ENCODE peak calls at places on chromosomes 5 and 9, in ten cellular contexts. One of them, this sample, is unnamed.

GRCh38 chr9:121473229-121473628 is 26.4 kb downstream of the GGTA1 start:
- DNase-seq in iPS-NIHi11: no peak
- DNase-seq in NCI-H526: no peak
- DNase-seq in A172: no peak
- DNase-seq in cardiac fibroblast: no peak
- DNase-seq in ovary: no peak
- DNase-seq in NCI-H1930: no peak
- DNase-seq in HCEC 1CT: no peak
- DNase-seq in iris pigment epithelial cell: no peak
- DNase-seq in hypothalamus: no peak
- DNase-seq in this sample: no peak

GRCh38 chr5:156815988-156816599 is 34.0 kb upstream of the PPP1R2B start:
- DNase-seq in cardiac fibroblast: peak; percentile 35
- DNase-seq in ovary: no peak
- DNase-seq in NCI-H1930: no peak
- DNase-seq in iris pigment epithelial cell: peak; percentile 4
- DNase-seq in NCI-H526: peak; percentile 29
- DNase-seq in hypothalamus: no peak
- DNase-seq in iPS-NIHi11: peak; percentile 67
- DNase-seq in HCEC 1CT: peak; percentile 7
- DNase-seq in A172: peak; percentile 25
- DNase-seq in this sample: no peak

GRCh38 chr9:127968046-127968445 is 12.7 kb downstream of the EEIG1 start:
- DNase-seq in HCEC 1CT: peak; percentile 67
- DNase-seq in ovary: no peak
- DNase-seq in iPS-NIHi11: no peak
- DNase-seq in NCI-H526: no peak
- DNase-seq in NCI-H1930: no peak
- DNase-seq in iris pigment epithelial cell: peak; percentile 47
- DNase-seq in A172: peak; percentile 96
- DNase-seq in hypothalamus: no peak
- DNase-seq in cardiac fibroblast: no peak
- DNase-seq in this sample: peak; percentile 95

GRCh38 chr5:61362796-61363364 is 30.8 kb downstream of the ZSWIM6 start:
- DNase-seq in NCI-H1930: no peak
- DNase-seq in HCEC 1CT: peak; percentile 31
- DNase-seq in cardiac fibroblast: peak; percentile 10
- DNase-seq in A172: no peak
- DNase-seq in iris pigment epithelial cell: peak; percentile 41
- DNase-seq in iPS-NIHi11: peak; percentile 19
- DNase-seq in hypothalamus: no peak
- DNase-seq in ovary: no peak
- DNase-seq in NCI-H526: peak; percentile 12
- DNase-seq in this sample: no peak

GRCh38 chr9:113511856-113512761 is 48.6 kb downstream of the RGS3 start:
- DNase-seq in iPS-NIHi11: no peak
- DNase-seq in NCI-H526: no peak
- DNase-seq in iris pigment epithelial cell: peak; percentile 64
- DNase-seq in NCI-H1930: no peak
- DNase-seq in ovary: no peak
- DNase-seq in A172: peak; percentile 75
- DNase-seq in cardiac fibroblast: no peak
- DNase-seq in HCEC 1CT: peak; percentile 53
- DNase-seq in hypothalamus: no peak
- DNase-seq in this sample: no peak

GRCh38 chr9:36074870-36075532 is 38.3 kb downstream of the RECK start:
- DNase-seq in NCI-H526: no peak
- DNase-seq in hypothalamus: no peak
- DNase-seq in A172: no peak
- DNase-seq in cardiac fibroblast: peak; percentile 94
- DNase-seq in NCI-H1930: no peak
- DNase-seq in ovary: peak; percentile 76
- DNase-seq in HCEC 1CT: peak; percentile 66
- DNase-seq in iPS-NIHi11: peak; percentile 11
- DNase-seq in iris pigment epithelial cell: peak; percentile 93
- DNase-seq in this sample: peak; percentile 81

GRCh38 chr5:179227578-179228311 is 117.5 kb downstream of the ADAMTS2 start:
- DNase-seq in NCI-H526: no peak
- DNase-seq in cardiac fibroblast: peak; percentile 40
- DNase-seq in HCEC 1CT: no peak
- DNase-seq in iris pigment epithelial cell: no peak
- DNase-seq in A172: no peak
- DNase-seq in iPS-NIHi11: peak; percentile 59
- DNase-seq in NCI-H1930: no peak
- DNase-seq in ovary: peak; percentile 63
- DNase-seq in hypothalamus: no peak
- DNase-seq in this sample: no peak

GRCh38 chr5:158849219-158849791 is 250.4 kb downstream of the EBF1 start:
- DNase-seq in ovary: no peak
- DNase-seq in A172: no peak
- DNase-seq in HCEC 1CT: no peak
- DNase-seq in cardiac fibroblast: no peak
- DNase-seq in iris pigment epithelial cell: no peak
- DNase-seq in NCI-H1930: no peak
- DNase-seq in NCI-H526: peak; percentile 33
- DNase-seq in iPS-NIHi11: no peak
- DNase-seq in hypothalamus: no peak
- DNase-seq in this sample: no peak

GRCh38 chr5:1495525-1495897 is 28.2 kb downstream of the LPCAT1 start:
- DNase-seq in iPS-NIHi11: no peak
- DNase-seq in A172: no peak
- DNase-seq in iris pigment epithelial cell: no peak
- DNase-seq in NCI-H526: no peak
- DNase-seq in NCI-H1930: no peak
- DNase-seq in cardiac fibroblast: no peak
- DNase-seq in hypothalamus: no peak
- DNase-seq in ovary: no peak
- DNase-seq in HCEC 1CT: no peak
- DNase-seq in this sample: no peak

GRCh38 chr5:118657576-118657975 is 330.8 kb downstream of the DTWD2 start:
- DNase-seq in HCEC 1CT: no peak
- DNase-seq in iris pigment epithelial cell: no peak
- DNase-seq in cardiac fibroblast: no peak
- DNase-seq in ovary: no peak
- DNase-seq in A172: no peak
- DNase-seq in NCI-H1930: no peak
- DNase-seq in NCI-H526: no peak
- DNase-seq in iPS-NIHi11: no peak
- DNase-seq in hypothalamus: no peak
- DNase-seq in this sample: no peak

GRCh38 chr9:71716138-71716909 is 52.0 kb downstream of the CEMIP2 start:
- DNase-seq in A172: no peak
- DNase-seq in NCI-H526: no peak
- DNase-seq in NCI-H1930: no peak
- DNase-seq in ovary: no peak
- DNase-seq in HCEC 1CT: peak; percentile 31
- DNase-seq in iris pigment epithelial cell: no peak
- DNase-seq in iPS-NIHi11: no peak
- DNase-seq in cardiac fibroblast: peak; percentile 41
- DNase-seq in hypothalamus: no peak
- DNase-seq in this sample: peak; percentile 13

GRCh38 chr9:33331411-33331891 is 41.1 kb downstream of the NFX1 start:
- DNase-seq in ovary: no peak
- DNase-seq in iris pigment epithelial cell: no peak
- DNase-seq in A172: no peak
- DNase-seq in hypothalamus: no peak
- DNase-seq in NCI-H526: no peak
- DNase-seq in NCI-H1930: no peak
- DNase-seq in cardiac fibroblast: peak; percentile 31
- DNase-seq in iPS-NIHi11: no peak
- DNase-seq in HCEC 1CT: no peak
- DNase-seq in this sample: no peak

GRCh38 chr5:132466453-132467291 is 23.9 kb downstream of the IRF1 start:
- DNase-seq in HCEC 1CT: peak; percentile 20
- DNase-seq in A172: peak; percentile 85
- DNase-seq in cardiac fibroblast: peak; percentile 54
- DNase-seq in iPS-NIHi11: no peak
- DNase-seq in NCI-H526: no peak
- DNase-seq in iris pigment epithelial cell: peak; percentile 79
- DNase-seq in hypothalamus: no peak
- DNase-seq in NCI-H1930: no peak
- DNase-seq in ovary: peak; percentile 53
- DNase-seq in this sample: peak; percentile 44

GRCh38 chr9:6827370-6827949 is 69.7 kb downstream of the KDM4C start:
- DNase-seq in NCI-H526: peak; percentile 64
- DNase-seq in HCEC 1CT: peak; percentile 23
- DNase-seq in ovary: no peak
- DNase-seq in NCI-H1930: peak; percentile 67
- DNase-seq in hypothalamus: no peak
- DNase-seq in iPS-NIHi11: peak; percentile 65
- DNase-seq in cardiac fibroblast: peak; percentile 64
- DNase-seq in iris pigment epithelial cell: peak; percentile 41
- DNase-seq in A172: peak; percentile 31
- DNase-seq in this sample: peak; percentile 25

GRCh38 chr5:100900796-100901731 is 2.0 kb downstream of the ST8SIA4 start:
- DNase-seq in cardiac fibroblast: peak; percentile 63
- DNase-seq in NCI-H1930: no peak
- DNase-seq in iris pigment epithelial cell: peak; percentile 56
- DNase-seq in iPS-NIHi11: peak; percentile 46
- DNase-seq in NCI-H526: no peak
- DNase-seq in ovary: peak; percentile 36
- DNase-seq in hypothalamus: no peak
- DNase-seq in A172: peak; percentile 69
- DNase-seq in HCEC 1CT: peak; percentile 49
- DNase-seq in this sample: peak; percentile 47

GRCh38 chr5:90934738-90935137 is 376.1 kb downstream of the ADGRV1 start:
- DNase-seq in A172: no peak
- DNase-seq in HCEC 1CT: no peak
- DNase-seq in iPS-NIHi11: no peak
- DNase-seq in hypothalamus: no peak
- DNase-seq in iris pigment epithelial cell: no peak
- DNase-seq in NCI-H1930: no peak
- DNase-seq in NCI-H526: no peak
- DNase-seq in cardiac fibroblast: no peak
- DNase-seq in ovary: no peak
- DNase-seq in this sample: no peak

GRCh38 chr5:119470105-119470763 is 17.9 kb downstream of the HSD17B4 start:
- DNase-seq in NCI-H1930: no peak
- DNase-seq in HCEC 1CT: no peak
- DNase-seq in iris pigment epithelial cell: no peak
- DNase-seq in ovary: no peak
- DNase-seq in hypothalamus: no peak
- DNase-seq in NCI-H526: no peak
- DNase-seq in A172: no peak
- DNase-seq in cardiac fibroblast: no peak
- DNase-seq in iPS-NIHi11: peak; percentile 55
- DNase-seq in this sample: no peak

GRCh38 chr5:1329111-1329579 is 15.8 kb downstream of the CLPTM1L start:
- DNase-seq in NCI-H526: no peak
- DNase-seq in ovary: no peak
- DNase-seq in hypothalamus: no peak
- DNase-seq in NCI-H1930: no peak
- DNase-seq in iPS-NIHi11: no peak
- DNase-seq in iris pigment epithelial cell: no peak
- DNase-seq in A172: no peak
- DNase-seq in cardiac fibroblast: no peak
- DNase-seq in HCEC 1CT: no peak
- DNase-seq in this sample: no peak

GRCh38 chr5:95973793-95974325 is 12.2 kb upstream of the ELL2 start:
- DNase-seq in HCEC 1CT: no peak
- DNase-seq in hypothalamus: no peak
- DNase-seq in ovary: no peak
- DNase-seq in cardiac fibroblast: peak; percentile 77
- DNase-seq in A172: peak; percentile 96
- DNase-seq in NCI-H1930: no peak
- DNase-seq in iPS-NIHi11: no peak
- DNase-seq in iris pigment epithelial cell: peak; percentile 80
- DNase-seq in NCI-H526: no peak
- DNase-seq in this sample: no peak

GRCh38 chr9:123299558-123300126 is 31.3 kb upstream of the STRBP start:
- DNase-seq in NCI-H526: no peak
- DNase-seq in NCI-H1930: no peak
- DNase-seq in A172: no peak
- DNase-seq in ovary: no peak
- DNase-seq in iris pigment epithelial cell: no peak
- DNase-seq in hypothalamus: no peak
- DNase-seq in HCEC 1CT: no peak
- DNase-seq in iPS-NIHi11: no peak
- DNase-seq in cardiac fibroblast: no peak
- DNase-seq in this sample: no peak

GRCh38 chr5:9388941-9389674 is 156.8 kb downstream of the SEMA5A start:
- DNase-seq in ovary: no peak
- DNase-seq in cardiac fibroblast: no peak
- DNase-seq in iris pigment epithelial cell: no peak
- DNase-seq in iPS-NIHi11: no peak
- DNase-seq in hypothalamus: no peak
- DNase-seq in NCI-H1930: no peak
- DNase-seq in A172: no peak
- DNase-seq in HCEC 1CT: no peak
- DNase-seq in NCI-H526: no peak
- DNase-seq in this sample: no peak

GRCh38 chr5:42779083-42779482 is 22.5 kb downstream of the CCDC152 start:
- DNase-seq in iPS-NIHi11: no peak
- DNase-seq in hypothalamus: no peak
- DNase-seq in cardiac fibroblast: no peak
- DNase-seq in A172: no peak
- DNase-seq in NCI-H1930: no peak
- DNase-seq in ovary: no peak
- DNase-seq in NCI-H526: no peak
- DNase-seq in HCEC 1CT: no peak
- DNase-seq in iris pigment epithelial cell: no peak
- DNase-seq in this sample: no peak

GRCh38 chr9:95770653-95771131 is 104.8 kb upstream of the ERCC6L2 start:
- DNase-seq in iris pigment epithelial cell: no peak
- DNase-seq in iPS-NIHi11: peak; percentile 71
- DNase-seq in cardiac fibroblast: peak; percentile 43
- DNase-seq in ovary: no peak
- DNase-seq in NCI-H526: no peak
- DNase-seq in hypothalamus: no peak
- DNase-seq in A172: no peak
- DNase-seq in HCEC 1CT: no peak
- DNase-seq in NCI-H1930: no peak
- DNase-seq in this sample: no peak

GRCh38 chr9:36974731-36975130 is 59.3 kb downstream of the PAX5 start:
- DNase-seq in HCEC 1CT: no peak
- DNase-seq in cardiac fibroblast: no peak
- DNase-seq in iris pigment epithelial cell: no peak
- DNase-seq in ovary: no peak
- DNase-seq in A172: no peak
- DNase-seq in NCI-H526: no peak
- DNase-seq in iPS-NIHi11: no peak
- DNase-seq in hypothalamus: no peak
- DNase-seq in NCI-H1930: no peak
- DNase-seq in this sample: no peak

GRCh38 chr9:127897194-127897692 is 2.2 kb downstream of the ST6GALNAC6 start:
- DNase-seq in iPS-NIHi11: peak; percentile 96
- DNase-seq in iris pigment epithelial cell: peak; percentile 82
- DNase-seq in cardiac fibroblast: peak; percentile 95
- DNase-seq in HCEC 1CT: peak; percentile 53
- DNase-seq in ovary: peak; percentile 95
- DNase-seq in NCI-H1930: no peak
- DNase-seq in NCI-H526: peak; percentile 19
- DNase-seq in hypothalamus: no peak
- DNase-seq in A172: no peak
- DNase-seq in this sample: peak; percentile 82

GRCh38 chr9:77546391-77546790 is 101.7 kb downstream of the GNA14 start:
- DNase-seq in iPS-NIHi11: no peak
- DNase-seq in iris pigment epithelial cell: peak; percentile 31
- DNase-seq in hypothalamus: no peak
- DNase-seq in ovary: no peak
- DNase-seq in NCI-H526: no peak
- DNase-seq in HCEC 1CT: peak; percentile 42
- DNase-seq in cardiac fibroblast: no peak
- DNase-seq in NCI-H1930: no peak
- DNase-seq in A172: no peak
- DNase-seq in this sample: no peak

GRCh38 chr9:72315089-72315509 is 49.9 kb downstream of the ZFAND5 start:
- DNase-seq in cardiac fibroblast: peak; percentile 85
- DNase-seq in iris pigment epithelial cell: peak; percentile 69
- DNase-seq in A172: peak; percentile 19
- DNase-seq in ovary: peak; percentile 82
- DNase-seq in iPS-NIHi11: no peak
- DNase-seq in NCI-H1930: no peak
- DNase-seq in NCI-H526: no peak
- DNase-seq in HCEC 1CT: no peak
- DNase-seq in hypothalamus: no peak
- DNase-seq in this sample: no peak

GRCh38 chr9:133991211-133991921 is 758 bp downstream of the VAV2 start:
- DNase-seq in hypothalamus: no peak
- DNase-seq in iris pigment epithelial cell: peak; percentile 22
- DNase-seq in iPS-NIHi11: peak; percentile 53
- DNase-seq in NCI-H526: peak; percentile 53
- DNase-seq in ovary: no peak
- DNase-seq in A172: no peak
- DNase-seq in NCI-H1930: no peak
- DNase-seq in HCEC 1CT: no peak
- DNase-seq in cardiac fibroblast: peak; percentile 11
- DNase-seq in this sample: peak; percentile 30